ENCODE peak calls at places on chromosomes 11 and 22, in four cellular contexts. P, F, R and L are unnamed samples.

GRCh38 chr11:12744831-12745502 is 70.7 kb downstream of the TEAD1 start:
- DNase-seq in R (no peak), F (no peak), P (no peak), L (no peak)

GRCh38 chr11:70627219-70627618 is 228.9 kb downstream of the CTTN start:
- DNase-seq in R (no peak), F (no peak), P (no peak), L (no peak)

GRCh38 chr11:34155057-34155758 is 49.8 kb downstream of the NAT10 start:
- DNase-seq in R (peak; percentile 76), F (no peak), P (no peak), L (no peak)

GRCh38 chr11:69915501-69916250 is 96.5 kb upstream of the FGF3 start:
- DNase-seq in F (peak; percentile 75), R (peak; percentile 94), P (peak; percentile 30), L (no peak)

GRCh38 chr22:39567135-39567946 is 3.2 kb upstream of the CACNA1I start:
- DNase-seq in P (no peak), R (no peak), F (no peak), L (no peak)

GRCh38 chr11:111170761-111171379 is 74.7 kb upstream of the POU2AF2 start:
- DNase-seq in P (no peak), R (no peak), F (no peak), L (no peak)

GRCh38 chr11:60485987-60486386 is 6.6 kb upstream of the MS4A12 start:
- DNase-seq in P (no peak), F (no peak), R (no peak), L (no peak)

GRCh38 chr11:31870609-31871309 is 59.6 kb upstream of the PAX6 start:
- DNase-seq in R (no peak), P (peak; percentile 0), F (no peak), L (no peak)

GRCh38 chr22:11629661-11630385 is 3898.2 kb upstream of the OR11H1 start:
- DNase-seq in F (no peak), P (no peak), R (no peak), L (no peak)

GRCh38 chr11:74474316-74474715 is 7.0 kb upstream of the KCNE3 start:
- DNase-seq in R (no peak), P (no peak), F (no peak), L (no peak)

GRCh38 chr11:116515666-116516184 is 257.1 kb downstream of the BUD13 start:
- DNase-seq in P (no peak), R (peak; percentile 43), F (no peak), L (no peak)

GRCh38 chr11:113341388-113342165 is 27.2 kb downstream of the TTC12 start:
- DNase-seq in F (no peak), R (no peak), P (no peak), L (no peak)